ENCODE peak calls at places on chromosomes 13 and 19, in six cellular contexts. One of them, this sample, is unnamed.

GRCh38 chr13:100517135-100517534 is 71.5 kb downstream of the GGACT start:
- DNase-seq in small intestine: peak; percentile 89
- DNase-seq in neural progenitor cell: no peak
- DNase-seq in cardiac muscle cell: no peak
- DNase-seq in MM.1S: no peak
- DNase-seq in gastrocnemius medialis: no peak
- DNase-seq in this sample: no peak

GRCh38 chr13:47188802-47189201 is 291.9 kb upstream of the HTR2A start:
- DNase-seq in MM.1S: no peak
- DNase-seq in cardiac muscle cell: no peak
- DNase-seq in neural progenitor cell: no peak
- DNase-seq in small intestine: no peak
- DNase-seq in gastrocnemius medialis: no peak
- DNase-seq in this sample: no peak

GRCh38 chr13:44810067-44810840 is 179.0 kb downstream of the NUFIP1 start:
- DNase-seq in small intestine: peak; percentile 42
- DNase-seq in cardiac muscle cell: peak; percentile 34
- DNase-seq in MM.1S: no peak
- DNase-seq in neural progenitor cell: no peak
- DNase-seq in gastrocnemius medialis: peak; percentile 28
- DNase-seq in this sample: peak; percentile 83

GRCh38 chr19:12938536-12939291 is at the start of gene CALR:
- DNase-seq in MM.1S: peak; percentile 36
- DNase-seq in gastrocnemius medialis: no peak
- DNase-seq in cardiac muscle cell: no peak
- DNase-seq in small intestine: peak; percentile 46
- DNase-seq in neural progenitor cell: peak; percentile 64
- DNase-seq in this sample: no peak

GRCh38 chr13:81171065-81171647 is 830.2 kb upstream of the SPRY2 start:
- DNase-seq in neural progenitor cell: peak; percentile 18
- DNase-seq in small intestine: peak; percentile 15
- DNase-seq in gastrocnemius medialis: no peak
- DNase-seq in MM.1S: peak; percentile 26
- DNase-seq in cardiac muscle cell: peak; percentile 21
- DNase-seq in this sample: no peak

GRCh38 chr13:45243072-45243471 is 42.2 kb upstream of the KCTD4 start:
- DNase-seq in MM.1S: no peak
- DNase-seq in gastrocnemius medialis: peak; percentile 34
- DNase-seq in small intestine: peak; percentile 81
- DNase-seq in neural progenitor cell: peak; percentile 21
- DNase-seq in cardiac muscle cell: no peak
- DNase-seq in this sample: no peak

GRCh38 chr13:30978981-30979956 is 46.8 kb downstream of the TEX26 start:
- DNase-seq in cardiac muscle cell: peak; percentile 76
- DNase-seq in small intestine: peak; percentile 21
- DNase-seq in neural progenitor cell: peak; percentile 83
- DNase-seq in MM.1S: no peak
- DNase-seq in gastrocnemius medialis: no peak
- DNase-seq in this sample: peak; percentile 19

GRCh38 chr19:44943801-44944249 is 1.8 kb downstream of the APOC4 start:
- DNase-seq in cardiac muscle cell: no peak
- DNase-seq in small intestine: no peak
- DNase-seq in MM.1S: no peak
- DNase-seq in neural progenitor cell: no peak
- DNase-seq in gastrocnemius medialis: peak; percentile 47
- DNase-seq in this sample: no peak

GRCh38 chr19:42023121-42023942 is 29.3 kb upstream of the ATP1A3 start:
- DNase-seq in gastrocnemius medialis: no peak
- DNase-seq in neural progenitor cell: peak; percentile 55
- DNase-seq in small intestine: peak; percentile 9
- DNase-seq in MM.1S: peak; percentile 14
- DNase-seq in cardiac muscle cell: peak; percentile 29
- DNase-seq in this sample: no peak

GRCh38 chr19:36136975-36137686 is 2.7 kb upstream of the CAPNS1 start:
- DNase-seq in cardiac muscle cell: no peak
- DNase-seq in neural progenitor cell: no peak
- DNase-seq in gastrocnemius medialis: peak; percentile 82
- DNase-seq in MM.1S: peak; percentile 35
- DNase-seq in small intestine: peak; percentile 94
- DNase-seq in this sample: peak; percentile 78

GRCh38 chr19:36140289-36141038 is 598 bp downstream of the CAPNS1 start:
- DNase-seq in MM.1S: peak; percentile 39
- DNase-seq in gastrocnemius medialis: peak; percentile 41
- DNase-seq in small intestine: peak; percentile 46
- DNase-seq in neural progenitor cell: peak; percentile 73
- DNase-seq in cardiac muscle cell: peak; percentile 71
- DNase-seq in this sample: peak; percentile 58

GRCh38 chr19:36139473-36140288 is at the start of gene CAPNS1:
- DNase-seq in MM.1S: peak; percentile 97
- DNase-seq in cardiac muscle cell: peak; percentile 99
- DNase-seq in neural progenitor cell: peak; percentile 99
- DNase-seq in small intestine: peak; percentile 96
- DNase-seq in gastrocnemius medialis: peak; percentile 97
- DNase-seq in this sample: peak; percentile 99

GRCh38 chr19:36141039-36141914 is 1.4 kb downstream of the CAPNS1 start:
- DNase-seq in small intestine: peak; percentile 88
- DNase-seq in MM.1S: peak; percentile 85
- DNase-seq in gastrocnemius medialis: peak; percentile 90
- DNase-seq in cardiac muscle cell: peak; percentile 91
- DNase-seq in neural progenitor cell: peak; percentile 92
- DNase-seq in this sample: peak; percentile 93

GRCh38 chr19:36139120-36139472 is 770 bp upstream of the CAPNS1 start:
- DNase-seq in gastrocnemius medialis: no peak
- DNase-seq in small intestine: no peak
- DNase-seq in neural progenitor cell: no peak
- DNase-seq in MM.1S: no peak
- DNase-seq in cardiac muscle cell: no peak
- DNase-seq in this sample: no peak
- H3K4me1 ChIP-seq in gastrocnemius medialis: peaks cover 12% of the 10 kb centered on the region
- H3K4me1 ChIP-seq in small intestine: peaks cover 6% of the 10 kb centered on the region
- H3K4me1 ChIP-seq in neural progenitor cell: peaks cover 7% of the 10 kb centered on the region
- H3K4me1 ChIP-seq in MM.1S: peaks cover 21% of the 10 kb centered on the region
- H3K4me1 ChIP-seq in cardiac muscle cell: peaks cover 3% of the 10 kb centered on the region
- H3K4me1 ChIP-seq in this sample: peaks cover 7% of the 10 kb centered on the region

GRCh38 chr19:15299568-15300409 is 32.5 kb downstream of the BRD4 start:
- DNase-seq in small intestine: no peak
- DNase-seq in neural progenitor cell: no peak
- DNase-seq in cardiac muscle cell: no peak
- DNase-seq in gastrocnemius medialis: no peak
- DNase-seq in MM.1S: no peak
- DNase-seq in this sample: no peak
- H3K27me3 ChIP-seq in small intestine: no peaks in the 10 kb centered on the region
- H3K27me3 ChIP-seq in neural progenitor cell: no peaks in the 10 kb centered on the region
- H3K27me3 ChIP-seq in cardiac muscle cell: no peaks in the 10 kb centered on the region
- H3K27me3 ChIP-seq in gastrocnemius medialis: no peaks in the 10 kb centered on the region
- H3K27me3 ChIP-seq in MM.1S: no peaks in the 10 kb centered on the region
- H3K27me3 ChIP-seq in this sample: no peaks in the 10 kb centered on the region

DNA sequence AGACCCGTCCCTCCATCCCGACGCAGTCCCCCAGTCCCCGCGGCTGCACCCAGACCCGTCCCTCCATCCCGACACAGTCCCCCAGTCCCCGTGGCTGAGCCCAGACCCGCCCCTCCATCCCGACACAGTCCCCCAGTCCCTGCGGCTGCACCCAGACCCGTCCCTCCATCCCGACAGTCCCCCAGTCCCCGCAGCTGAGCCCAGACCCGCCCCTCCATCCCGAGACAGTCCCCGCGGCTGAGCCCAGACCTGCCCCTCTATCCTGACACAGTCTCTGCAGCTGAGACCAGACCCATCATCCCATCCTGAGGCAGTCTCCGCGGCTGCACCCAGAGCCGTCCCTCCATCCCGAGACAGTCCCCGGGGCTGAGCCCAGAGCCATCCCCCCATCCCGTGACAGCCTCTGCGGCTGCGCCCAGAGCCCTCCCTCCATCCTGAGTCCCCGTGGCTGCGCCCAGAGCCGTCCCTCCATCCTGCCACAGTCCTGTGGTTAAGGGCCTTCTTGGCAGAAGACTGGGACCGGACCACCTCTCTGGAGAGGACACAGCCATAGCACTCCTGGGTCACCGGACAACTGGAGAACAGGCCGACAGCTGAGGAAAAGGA is 28.8 kb upstream of the TMEM255B start:
- DNase-seq in neural progenitor cell: no peak
- DNase-seq in small intestine: no peak
- DNase-seq in MM.1S: no peak
- DNase-seq in gastrocnemius medialis: no peak
- DNase-seq in cardiac muscle cell: no peak
- DNase-seq in this sample: no peak
- H3K4me3 ChIP-seq in neural progenitor cell: no peak overlapping the region
- H3K4me3 ChIP-seq in small intestine: no peak overlapping the region
- H3K4me3 ChIP-seq in MM.1S: no peak overlapping the region
- H3K4me3 ChIP-seq in gastrocnemius medialis: no peak overlapping the region
- H3K4me3 ChIP-seq in cardiac muscle cell: no peak overlapping the region
- H3K4me3 ChIP-seq in this sample: no peak overlapping the region

GRCh38 chr13:98482476-98483444 is 94.1 kb downstream of the STK24 start:
- DNase-seq in MM.1S: no peak
- DNase-seq in gastrocnemius medialis: peak; percentile 81
- DNase-seq in small intestine: peak; percentile 52
- DNase-seq in cardiac muscle cell: peak; percentile 77
- DNase-seq in neural progenitor cell: peak; percentile 45
- DNase-seq in this sample: peak; percentile 90

GRCh38 chr13:98486412-98486811 is 90.5 kb downstream of the STK24 start:
- DNase-seq in neural progenitor cell: no peak
- DNase-seq in small intestine: no peak
- DNase-seq in gastrocnemius medialis: no peak
- DNase-seq in cardiac muscle cell: no peak
- DNase-seq in MM.1S: no peak
- DNase-seq in this sample: no peak

GRCh38 chr13:98483636-98484288 is 93.1 kb downstream of the STK24 start:
- DNase-seq in MM.1S: no peak
- DNase-seq in cardiac muscle cell: no peak
- DNase-seq in small intestine: peak; percentile 37
- DNase-seq in gastrocnemius medialis: peak; percentile 43
- DNase-seq in neural progenitor cell: no peak
- DNase-seq in this sample: no peak

GRCh38 chr13:98485561-98485960 is 91.3 kb downstream of the STK24 start:
- DNase-seq in MM.1S: no peak
- DNase-seq in gastrocnemius medialis: no peak
- DNase-seq in cardiac muscle cell: no peak
- DNase-seq in neural progenitor cell: no peak
- DNase-seq in small intestine: no peak
- DNase-seq in this sample: no peak

GRCh38 chr13:98484289-98485219 is 92.4 kb downstream of the STK24 start:
- DNase-seq in MM.1S: no peak
- DNase-seq in neural progenitor cell: peak; percentile 85
- DNase-seq in cardiac muscle cell: peak; percentile 94
- DNase-seq in small intestine: peak; percentile 97
- DNase-seq in gastrocnemius medialis: peak; percentile 95
- DNase-seq in this sample: peak; percentile 73
- H3K4me1 ChIP-seq in MM.1S: peaks cover 24% of the 10 kb centered on the region
- H3K4me1 ChIP-seq in neural progenitor cell: peaks cover 75% of the 10 kb centered on the region
- H3K4me1 ChIP-seq in cardiac muscle cell: peaks cover 77% of the 10 kb centered on the region
- H3K4me1 ChIP-seq in small intestine: peaks cover 36% of the 10 kb centered on the region
- H3K4me1 ChIP-seq in gastrocnemius medialis: peaks cover 83% of the 10 kb centered on the region
- H3K4me1 ChIP-seq in this sample: peaks cover 33% of the 10 kb centered on the region

GRCh38 chr19:30209617-30210600 is 162.3 kb upstream of the ZNF536 start:
- DNase-seq in MM.1S: no peak
- DNase-seq in small intestine: no peak
- DNase-seq in gastrocnemius medialis: no peak
- DNase-seq in cardiac muscle cell: no peak
- DNase-seq in neural progenitor cell: no peak
- DNase-seq in this sample: no peak
- H3K27me3 ChIP-seq in MM.1S: peaks cover 70% of the 10 kb centered on the region
- H3K27me3 ChIP-seq in small intestine: peaks cover 1% of the 10 kb centered on the region
- H3K27me3 ChIP-seq in gastrocnemius medialis: no peaks in the 10 kb centered on the region
- H3K27me3 ChIP-seq in cardiac muscle cell: no peaks in the 10 kb centered on the region
- H3K27me3 ChIP-seq in neural progenitor cell: no peaks in the 10 kb centered on the region
- H3K27me3 ChIP-seq in this sample: no peaks in the 10 kb centered on the region

DNA sequence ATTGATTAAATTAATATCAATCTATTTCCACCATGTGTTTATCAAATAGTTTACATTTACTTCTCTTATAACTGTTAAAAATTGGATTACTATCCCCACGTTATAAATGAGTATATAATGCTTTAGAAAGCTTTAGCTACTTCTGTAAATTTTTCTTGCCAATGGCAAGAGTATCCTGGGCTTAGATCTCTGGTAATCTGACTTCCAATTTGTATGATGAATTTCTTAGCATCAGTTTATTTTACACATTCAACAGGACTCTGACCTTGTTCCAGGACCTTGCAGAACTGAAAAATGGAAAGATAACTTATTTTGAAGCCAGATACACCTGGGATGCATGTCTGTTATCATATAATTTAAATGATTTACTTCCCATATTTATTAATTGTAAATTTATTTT is 2759.4 kb downstream of the PCDH9 start:
- DNase-seq in gastrocnemius medialis: no peak
- DNase-seq in neural progenitor cell: no peak
- DNase-seq in small intestine: no peak
- DNase-seq in cardiac muscle cell: no peak
- DNase-seq in MM.1S: no peak
- DNase-seq in this sample: no peak
- H3K4me3 ChIP-seq in gastrocnemius medialis: no peak overlapping the region
- H3K4me3 ChIP-seq in neural progenitor cell: no peak overlapping the region
- H3K4me3 ChIP-seq in small intestine: no peak overlapping the region
- H3K4me3 ChIP-seq in cardiac muscle cell: no peak overlapping the region
- H3K4me3 ChIP-seq in MM.1S: no peak overlapping the region
- H3K4me3 ChIP-seq in this sample: no peak overlapping the region

GRCh38 chr13:68666774-68667397 is 1436.8 kb upstream of the PCDH9 start:
- DNase-seq in small intestine: no peak
- DNase-seq in cardiac muscle cell: no peak
- DNase-seq in gastrocnemius medialis: no peak
- DNase-seq in neural progenitor cell: no peak
- DNase-seq in MM.1S: no peak
- DNase-seq in this sample: no peak

GRCh38 chr13:68667863-68668262 is 1437.7 kb upstream of the PCDH9 start:
- DNase-seq in MM.1S: no peak
- DNase-seq in gastrocnemius medialis: no peak
- DNase-seq in neural progenitor cell: no peak
- DNase-seq in small intestine: no peak
- DNase-seq in cardiac muscle cell: no peak
- DNase-seq in this sample: no peak
- H3K4me1 ChIP-seq in MM.1S: no peaks in the 10 kb centered on the region
- H3K4me1 ChIP-seq in gastrocnemius medialis: no peaks in the 10 kb centered on the region
- H3K4me1 ChIP-seq in neural progenitor cell: no peaks in the 10 kb centered on the region
- H3K4me1 ChIP-seq in small intestine: no peaks in the 10 kb centered on the region
- H3K4me1 ChIP-seq in cardiac muscle cell: no peaks in the 10 kb centered on the region
- H3K4me1 ChIP-seq in this sample: no peaks in the 10 kb centered on the region

DNA sequence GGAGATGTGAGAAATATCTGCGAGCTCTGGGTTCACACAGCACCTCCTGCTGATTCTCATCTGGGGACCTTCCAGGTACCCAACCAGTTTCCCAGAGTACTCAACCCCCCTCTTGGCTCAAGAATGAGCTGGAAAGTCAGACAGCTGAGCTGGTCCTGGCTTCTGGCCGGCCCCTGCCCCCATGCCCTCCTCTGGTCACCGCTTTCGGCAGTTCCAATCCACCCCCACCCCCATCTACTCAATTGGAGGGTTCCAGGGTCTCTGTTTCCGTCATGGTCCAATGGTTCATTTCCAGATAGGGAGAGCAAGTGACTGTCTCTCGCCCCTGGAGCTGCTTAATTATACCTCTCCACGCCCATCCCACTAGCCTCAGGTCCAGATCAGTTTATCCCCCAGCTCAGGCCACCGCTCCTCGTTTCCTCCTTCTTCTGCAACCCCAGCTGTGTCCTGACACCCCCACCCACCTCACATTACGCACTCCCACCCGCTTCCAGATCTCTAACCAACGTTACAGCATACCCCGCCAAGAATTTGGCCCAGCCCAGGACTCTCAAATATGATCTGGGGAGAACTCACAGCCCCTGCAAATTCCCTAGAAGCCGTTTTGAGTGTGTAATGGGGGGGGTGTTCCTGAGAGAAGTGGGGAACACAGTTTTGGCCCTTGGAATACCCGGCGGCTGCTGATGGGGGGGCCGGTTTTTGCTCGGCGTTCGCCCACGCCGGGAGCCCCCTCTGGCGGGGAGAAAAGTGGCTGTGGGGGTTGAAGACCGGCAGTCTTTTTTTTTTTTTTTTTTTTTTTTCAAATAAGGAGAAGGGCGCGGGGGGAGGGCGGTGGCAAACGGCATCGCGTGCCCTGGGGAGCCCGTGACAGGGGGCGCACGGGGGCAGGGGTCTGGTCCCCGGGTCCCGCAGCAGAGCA is 1.8 kb upstream of the PDE4A start:
- DNase-seq in cardiac muscle cell: peak; percentile 30
- DNase-seq in neural progenitor cell: peak; percentile 68
- DNase-seq in MM.1S: no peak
- DNase-seq in small intestine: no peak
- DNase-seq in gastrocnemius medialis: no peak
- DNase-seq in this sample: no peak
- H3K27me3 ChIP-seq in cardiac muscle cell: peaks cover 69% of the 10 kb centered on the region
- H3K27me3 ChIP-seq in neural progenitor cell: peaks cover 99% of the 10 kb centered on the region
- H3K27me3 ChIP-seq in MM.1S: no peaks in the 10 kb centered on the region
- H3K27me3 ChIP-seq in small intestine: peaks cover 35% of the 10 kb centered on the region
- H3K27me3 ChIP-seq in gastrocnemius medialis: peaks cover 62% of the 10 kb centered on the region
- H3K27me3 ChIP-seq in this sample: no peaks in the 10 kb centered on the region